ENCODE peak calls at places on chromosomes 5 and 9, in seven cellular contexts. G, A, Z, F, K, J and Y are unnamed samples.

GRCh38 chr5:140043508-140043872 is 391 bp upstream of the NRG2 start:
- DNase-seq in A (peak), G (peak), K (no peak), F (no peak), J (no peak), Z (no peak), Y (peak)

GRCh38 chr5:59038169-59039002 is 455.5 kb downstream of the RAB3C start:
- DNase-seq in A (no peak), Z (no peak), K (peak), F (peak), J (peak), G (peak), Y (peak)

GRCh38 chr9:120344230-120344629 is 235.7 kb downstream of the CDK5RAP2 start:
- DNase-seq in F (peak), J (peak), A (peak), Z (no peak), K (peak), G (no peak), Y (no peak)

GRCh38 chr9:126546036-126546435 is 67.7 kb upstream of the LMX1B start:
- DNase-seq in K (no peak), Z (no peak), J (no peak), G (no peak), A (no peak), F (no peak), Y (no peak)

GRCh38 chr9:76887003-76887821 is 18.7 kb downstream of the PRUNE2 start:
- DNase-seq in J (no peak), G (no peak), Z (no peak), F (peak), A (no peak), K (no peak), Y (no peak)

GRCh38 chr5:63963080-63963735 is 963 bp upstream of the HTR1A start:
- DNase-seq in K (peak), F (peak), G (peak), A (peak), J (peak), Z (peak), Y (peak)

GRCh38 chr5:107248065-107248695 is 422.6 kb downstream of the EFNA5 start:
- DNase-seq in J (peak), K (peak), A (peak), G (peak), F (peak), Z (peak), Y (peak)

GRCh38 chr5:115666023-115666422 is 40.2 kb upstream of the TMED7 start:
- DNase-seq in F (no peak), J (no peak), K (no peak), Z (no peak), G (peak), A (no peak), Y (no peak)

GRCh38 chr5:141735823-141736222 is 53.8 kb upstream of the ARAP3 start:
- DNase-seq in A (no peak), F (no peak), Z (no peak), K (no peak), J (no peak), G (no peak), Y (no peak)

GRCh38 chr9:128115187-128116103 is 12.1 kb downstream of the PTGES2 start:
- DNase-seq in G (no peak), J (no peak), A (no peak), Z (no peak), K (no peak), F (no peak), Y (no peak)

GRCh38 chr5:89087551-89088318 is 204.8 kb upstream of the MEF2C start:
- DNase-seq in K (no peak), G (peak), J (no peak), A (no peak), F (no peak), Z (no peak), Y (peak)

GRCh38 chr9:89603629-89604462 is 966 bp upstream of the GADD45G start:
- DNase-seq in F (peak), J (peak), K (peak), Z (no peak), A (no peak), G (peak), Y (peak)

GRCh38 chr5:133251296-133252132 is 199.7 kb downstream of the HSPA4 start:
- DNase-seq in F (no peak), Z (peak), G (no peak), J (no peak), A (peak), K (no peak), Y (no peak)

GRCh38 chr9:26656003-26656940 is 236.3 kb downstream of the CAAP1 start:
- DNase-seq in G (peak), K (peak), Z (no peak), F (peak), A (peak), J (peak), Y (peak)

GRCh38 chr9:134636142-134636507 is 5.5 kb upstream of the COL5A1 start:
- DNase-seq in A (no peak), K (no peak), J (no peak), G (no peak), Z (no peak), F (no peak), Y (no peak)

GRCh38 chr9:134638503-134639090 is 3.0 kb upstream of the COL5A1 start:
- DNase-seq in G (no peak), F (no peak), K (no peak), A (no peak), J (no peak), Z (no peak), Y (no peak)

GRCh38 chr9:134635431-134636141 is 6.0 kb upstream of the COL5A1 start:
- DNase-seq in A (no peak), F (no peak), G (no peak), Z (no peak), K (no peak), J (no peak), Y (no peak)

GRCh38 chr9:134637696-134638502 is 3.7 kb upstream of the COL5A1 start:
- DNase-seq in F (no peak), A (no peak), J (no peak), Z (no peak), K (no peak), G (no peak), Y (no peak)

DNA sequence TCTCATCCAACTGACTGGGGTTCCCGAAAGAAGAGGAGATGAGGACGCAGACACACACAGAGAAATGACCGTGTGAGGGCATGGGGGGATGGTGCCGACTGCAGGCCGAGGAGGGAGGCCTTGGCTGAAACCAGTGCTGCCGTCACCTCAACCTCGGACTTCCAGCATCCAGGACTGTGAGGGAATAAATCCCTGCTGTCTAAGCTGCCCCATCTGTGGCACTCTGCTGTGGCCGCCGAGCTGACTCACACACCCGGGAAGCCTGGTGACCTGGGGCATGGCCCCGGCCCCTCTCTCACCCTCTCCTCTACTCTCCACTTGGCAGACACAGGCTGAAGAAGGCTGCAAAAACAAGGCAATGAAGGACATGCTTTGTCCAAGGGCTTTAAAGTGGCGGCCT is 4.4 kb upstream of the COL5A1 start:
- DNase-seq in Z (no peak), J (no peak), K (peak), A (no peak), F (no peak), G (no peak), Y (no peak)
- H2AFZ ChIP-seq in Z (no peak), J (peak), K (no peak), A (no peak), F (no peak), G (peak), Y (no peak)

DNA sequence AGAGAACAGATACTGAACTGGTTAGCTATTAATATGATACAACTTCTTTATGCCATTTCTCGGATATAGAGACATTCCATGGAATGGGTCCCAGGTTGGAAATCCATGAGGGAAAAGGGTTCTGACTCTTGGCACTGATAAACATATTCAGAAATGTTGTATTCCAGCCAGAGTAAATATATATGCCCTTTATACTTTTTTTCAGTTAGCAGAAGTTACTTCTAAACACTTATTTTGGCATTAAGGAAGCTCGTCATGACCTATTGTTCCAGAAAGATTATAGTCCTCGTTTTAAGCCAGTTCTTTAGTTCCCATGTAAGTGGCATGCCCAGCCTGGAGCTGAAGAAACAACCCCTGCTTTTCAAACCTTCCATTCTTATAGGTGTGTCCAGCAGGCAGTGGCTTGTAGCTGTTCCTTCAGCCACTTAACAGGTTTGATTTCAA is 181.6 kb downstream of the CD180 start:
- DNase-seq in F (no peak), J (no peak), K (no peak), G (no peak), A (peak), Z (no peak), Y (no peak)
- H3K4me3 ChIP-seq in F (peak), J (peak), K (peak), G (no peak), A (peak), Z (no peak), Y (no peak)

DNA sequence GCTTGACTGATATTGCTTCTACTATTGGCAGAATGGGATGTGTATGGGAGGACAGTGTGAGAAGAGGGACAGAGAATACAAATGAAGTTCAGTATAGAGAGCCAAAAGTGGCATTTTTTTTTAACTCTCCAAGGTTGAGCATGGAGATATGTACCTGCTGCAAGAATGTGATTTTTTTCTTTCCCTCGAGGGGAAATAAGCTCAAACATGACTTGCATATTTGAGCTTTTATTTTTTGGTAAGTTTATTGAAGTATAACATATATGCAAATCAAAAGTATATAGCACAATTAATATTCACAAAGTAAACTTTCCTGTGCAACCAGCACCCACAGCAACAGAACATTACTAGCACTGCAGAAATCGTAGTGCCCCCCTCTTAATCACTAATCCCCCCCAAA is 285.7 kb upstream of the ADRA1B start:
- DNase-seq in J (no peak), F (no peak), A (no peak), G (no peak), Z (no peak), K (no peak), Y (no peak)
- H2AFZ ChIP-seq in J (no peak), F (no peak), A (no peak), G (no peak), Z (no peak), K (no peak), Y (no peak)

DNA sequence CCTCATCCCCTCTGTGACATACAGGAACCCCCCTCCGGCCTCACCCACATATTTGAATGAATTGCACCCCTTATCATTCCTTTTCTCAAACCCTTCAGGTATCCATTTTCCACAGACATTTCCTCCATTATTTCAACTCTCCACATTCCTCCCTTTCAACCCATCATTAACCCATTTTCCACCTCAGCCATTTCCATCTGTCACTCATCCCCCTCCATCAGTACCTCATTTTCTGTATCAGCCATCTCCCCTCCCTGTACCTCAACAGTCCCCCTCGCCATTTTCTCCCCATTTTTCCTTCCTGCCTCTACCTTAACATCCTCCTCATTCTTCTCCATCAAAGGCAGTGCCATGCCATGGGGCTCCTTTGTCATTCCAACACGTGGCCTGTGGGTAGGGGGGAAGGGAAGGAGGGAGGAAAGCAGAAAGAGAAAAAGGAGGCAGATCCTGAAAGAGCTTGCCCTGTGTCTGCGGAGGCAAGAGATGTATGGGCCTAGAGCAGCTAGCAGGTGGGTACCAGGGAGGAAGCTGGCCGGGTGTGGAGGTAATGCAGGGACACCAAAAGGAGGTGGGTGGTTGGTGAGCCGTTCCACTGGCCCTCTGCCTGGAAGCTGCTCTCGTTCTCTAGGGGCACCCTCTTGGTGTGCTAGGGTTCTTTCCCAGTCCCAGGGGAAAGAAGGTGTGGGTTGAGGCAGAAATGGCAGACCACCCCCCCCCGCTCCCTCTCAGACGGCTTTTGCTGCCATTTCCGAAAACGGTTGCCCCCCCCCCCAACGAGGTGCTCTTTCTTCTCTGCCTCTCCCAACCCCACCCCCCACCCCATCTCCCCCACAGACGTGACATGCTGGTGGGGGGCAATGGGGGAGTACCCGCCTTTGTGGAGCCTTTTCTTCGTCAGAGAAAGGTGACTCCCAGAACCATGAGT is 1.6 kb downstream of the DNAJB5 start:
- DNase-seq in Z (no peak), G (peak), J (no peak), K (no peak), F (peak), A (no peak), Y (peak)
- H3K4me3 ChIP-seq in Z (no peak), G (peak), J (no peak), K (peak), F (peak), A (no peak), Y (peak)

DNA sequence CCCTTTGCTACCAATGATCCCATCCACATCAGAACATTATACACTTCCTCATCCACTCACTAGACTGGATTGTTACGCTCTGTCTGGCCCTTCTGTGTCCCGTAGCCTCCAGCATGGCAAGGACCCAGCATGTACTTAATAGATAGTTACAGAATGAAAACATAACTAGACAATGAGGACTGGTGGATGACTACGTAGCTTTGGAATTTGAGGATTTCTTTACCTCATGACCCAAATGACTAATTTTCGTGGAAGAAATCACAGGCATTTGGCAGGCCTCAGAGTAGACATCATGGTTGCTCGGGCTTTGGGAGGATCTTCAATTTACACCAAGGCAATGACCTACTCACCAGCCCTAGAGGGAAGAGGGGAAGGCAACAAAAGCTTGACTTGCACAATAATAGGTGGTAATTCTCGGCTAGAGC is 299.8 kb downstream of the TLE1 start:
- DNase-seq in F (peak), Z (no peak), G (no peak), A (peak), J (peak), K (peak), Y (no peak)
- H2AFZ ChIP-seq in F (peak), Z (no peak), G (peak), A (no peak), J (peak), K (no peak), Y (no peak)

GRCh38 chr9:136551401-136552116 is 5.7 kb upstream of the NOTCH1 start:
- DNase-seq in F (peak), J (peak), A (peak), Z (peak), K (peak), G (peak), Y (peak)
- H3K4me3 ChIP-seq in F (peak), J (no peak), A (peak), Z (no peak), K (peak), G (peak), Y (no peak)